ENCODE peak calls at places on chromosomes 7 and 10, in nine cellular contexts. V, P, B, T, U, X, J, G and Z are unnamed samples.

GRCh38 chr7:140315498-140316164 is 82.7 kb downstream of the SLC37A3 start:
- DNase-seq in V (no peak), P (no peak), B (no peak), T (no peak), U (no peak), X (no peak), J (no peak), G (no peak), Z (no peak)

GRCh38 chr7:143282124-143282523 is 2.6 kb upstream of the TMEM139 start:
- DNase-seq in V (no peak), P (no peak), B (no peak), T (no peak), U (no peak), X (no peak), J (no peak), G (no peak), Z (no peak)

GRCh38 chr7:924541-925231 is 29.8 kb downstream of the ADAP1 start:
- DNase-seq in V (peak), P (peak), B (no peak), T (no peak), U (no peak), X (peak), J (no peak), G (peak), Z (no peak)

GRCh38 chr10:79207096-79207357 is 138.3 kb downstream of the ZMIZ1 start:
- DNase-seq in V (no peak), P (no peak), B (no peak), T (no peak), U (no peak), X (no peak), J (no peak), G (no peak), Z (no peak)

GRCh38 chr10:113459672-113460280 is 93.1 kb upstream of the HABP2 start:
- DNase-seq in V (no peak), P (no peak), B (no peak), T (no peak), U (no peak), X (no peak), J (no peak), G (no peak), Z (no peak)

GRCh38 chr7:151272410-151272809 is 23.9 kb upstream of the SMARCD3 start:
- DNase-seq in V (no peak), P (no peak), B (no peak), T (no peak), U (no peak), X (no peak), J (no peak), G (no peak), Z (no peak)

GRCh38 chr7:149870274-149870673 is 3.5 kb upstream of the ATP6V0E2 start:
- DNase-seq in V (no peak), P (peak), B (no peak), T (peak), U (no peak), X (peak), J (no peak), G (no peak), Z (no peak)

GRCh38 chr7:44602576-44602910 is 3.9 kb upstream of the OGDH start:
- DNase-seq in V (no peak), P (no peak), B (no peak), T (no peak), U (no peak), X (peak), J (no peak), G (no peak), Z (no peak)

GRCh38 chr10:80541144-80541750 is 3.5 kb downstream of the SH2D4B start:
- DNase-seq in V (no peak), P (peak), B (no peak), T (peak), U (no peak), X (peak), J (no peak), G (no peak), Z (no peak)

GRCh38 chr7:29884399-29885272 is 78.3 kb downstream of the WIPF3 start:
- DNase-seq in V (peak), P (no peak), B (no peak), T (no peak), U (no peak), X (no peak), J (no peak), G (no peak), Z (no peak)

GRCh38 chr10:44261296-44261695 is 123.6 kb downstream of the CXCL12 start:
- DNase-seq in V (no peak), P (peak), B (no peak), T (no peak), U (no peak), X (no peak), J (no peak), G (no peak), Z (no peak)

GRCh38 chr7:70627488-70627887 is 504.5 kb upstream of the GALNT17 start:
- DNase-seq in V (no peak), P (no peak), B (no peak), T (no peak), U (no peak), X (no peak), J (no peak), G (no peak), Z (no peak)

GRCh38 chr7:134826105-134826504 is 46.7 kb downstream of the CALD1 start:
- DNase-seq in V (no peak), P (no peak), B (no peak), T (no peak), U (no peak), X (no peak), J (no peak), G (no peak), Z (no peak)

GRCh38 chr7:74658171-74659004 is 870 bp downstream of the GTF2I start:
- DNase-seq in V (peak), P (peak), B (peak), T (peak), U (peak), X (peak), J (peak), G (peak), Z (peak)
- TF ChIP-seq POLR2A in V (no peak), P (no peak), B (peak), T (peak), U (no peak), X (no peak), J (no peak), G (peak), Z (no peak)

DNA sequence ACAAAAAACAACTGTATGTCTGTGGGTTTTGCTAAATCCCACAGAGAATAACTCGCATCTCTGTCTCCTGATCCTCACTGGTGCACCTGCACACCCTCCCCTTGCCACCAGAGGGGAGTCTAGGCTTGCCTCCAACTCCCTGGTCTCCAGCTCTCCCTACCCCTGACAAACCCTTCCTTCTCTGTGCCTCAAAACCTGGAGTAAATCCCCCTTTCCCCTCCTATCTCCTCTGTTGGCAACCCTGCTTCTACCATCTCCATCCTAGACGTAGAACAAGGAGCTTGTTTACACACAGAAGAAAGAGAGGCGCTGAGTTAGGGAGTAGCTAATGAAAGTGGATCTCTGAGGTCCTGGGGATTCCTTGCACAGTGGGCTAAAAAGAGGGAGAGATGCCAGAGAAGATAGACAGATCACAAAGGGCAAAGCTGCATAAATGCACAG is 6.0 kb downstream of the MBLAC1 start:
- DNase-seq in V (peak), P (no peak), B (peak), T (peak), U (no peak), X (no peak), J (peak), G (peak), Z (no peak)
- TF ChIP-seq CTCF in V (peak), P (peak), B (peak), T (peak), U (no peak), X (peak), J (peak), G (peak), Z (peak)

GRCh38 chr10:15344876-15345285 is 26.2 kb downstream of the FAM171A1 start:
- DNase-seq in V (no peak), P (no peak), B (peak), T (no peak), U (no peak), X (no peak), J (peak), G (no peak), Z (no peak)
- H3K27ac ChIP-seq in V (peak), P (no peak), B (no peak), T (no peak), U (no peak), X (no peak), J (peak), G (no peak), Z (no peak)

DNA sequence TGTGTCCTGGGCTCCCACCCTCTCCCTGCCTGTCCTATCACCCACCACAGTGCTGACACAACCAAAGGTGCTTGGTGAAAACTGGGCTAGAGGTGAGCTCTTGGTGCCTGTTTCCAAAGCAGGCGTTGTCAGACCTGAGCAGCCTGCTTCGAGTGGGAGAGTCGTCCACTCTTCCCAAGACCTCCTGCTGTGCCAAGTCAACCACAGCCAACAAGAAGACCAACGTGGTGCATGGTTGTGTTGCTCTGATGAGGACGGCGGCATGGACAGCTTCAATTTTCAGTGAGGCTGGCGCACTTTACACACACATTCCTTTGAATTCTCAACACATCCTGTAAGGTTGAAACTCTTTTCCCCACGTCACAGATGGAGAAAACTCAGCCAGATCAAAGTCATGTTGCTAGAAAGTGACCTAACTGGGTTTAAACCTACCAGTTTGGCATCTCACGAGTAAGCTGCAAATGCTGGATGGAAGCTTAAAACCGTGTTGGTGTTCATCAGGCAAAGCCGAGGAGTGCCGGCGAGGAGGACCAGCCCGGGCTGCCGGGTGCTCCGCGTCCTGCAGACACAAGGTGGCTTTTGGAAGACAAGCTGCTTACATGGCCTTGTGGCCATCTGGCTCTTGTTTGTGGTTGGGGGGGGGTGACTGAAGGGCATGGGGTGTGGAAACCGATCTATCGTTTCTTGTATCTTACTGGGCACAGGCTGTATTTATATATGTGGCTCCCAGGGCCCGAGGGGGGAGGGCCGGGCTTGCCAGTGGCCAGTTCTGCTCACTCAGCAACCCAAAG is 39.3 kb downstream of the INSIG1 start:
- DNase-seq in V (no peak), P (no peak), B (no peak), T (no peak), U (no peak), X (no peak), J (no peak), G (no peak), Z (no peak)
- TF ChIP-seq POLR2A in V (no peak), P (no peak), B (no peak), T (no peak), U (no peak), X (no peak), J (no peak), G (no peak), Z (no peak)

DNA sequence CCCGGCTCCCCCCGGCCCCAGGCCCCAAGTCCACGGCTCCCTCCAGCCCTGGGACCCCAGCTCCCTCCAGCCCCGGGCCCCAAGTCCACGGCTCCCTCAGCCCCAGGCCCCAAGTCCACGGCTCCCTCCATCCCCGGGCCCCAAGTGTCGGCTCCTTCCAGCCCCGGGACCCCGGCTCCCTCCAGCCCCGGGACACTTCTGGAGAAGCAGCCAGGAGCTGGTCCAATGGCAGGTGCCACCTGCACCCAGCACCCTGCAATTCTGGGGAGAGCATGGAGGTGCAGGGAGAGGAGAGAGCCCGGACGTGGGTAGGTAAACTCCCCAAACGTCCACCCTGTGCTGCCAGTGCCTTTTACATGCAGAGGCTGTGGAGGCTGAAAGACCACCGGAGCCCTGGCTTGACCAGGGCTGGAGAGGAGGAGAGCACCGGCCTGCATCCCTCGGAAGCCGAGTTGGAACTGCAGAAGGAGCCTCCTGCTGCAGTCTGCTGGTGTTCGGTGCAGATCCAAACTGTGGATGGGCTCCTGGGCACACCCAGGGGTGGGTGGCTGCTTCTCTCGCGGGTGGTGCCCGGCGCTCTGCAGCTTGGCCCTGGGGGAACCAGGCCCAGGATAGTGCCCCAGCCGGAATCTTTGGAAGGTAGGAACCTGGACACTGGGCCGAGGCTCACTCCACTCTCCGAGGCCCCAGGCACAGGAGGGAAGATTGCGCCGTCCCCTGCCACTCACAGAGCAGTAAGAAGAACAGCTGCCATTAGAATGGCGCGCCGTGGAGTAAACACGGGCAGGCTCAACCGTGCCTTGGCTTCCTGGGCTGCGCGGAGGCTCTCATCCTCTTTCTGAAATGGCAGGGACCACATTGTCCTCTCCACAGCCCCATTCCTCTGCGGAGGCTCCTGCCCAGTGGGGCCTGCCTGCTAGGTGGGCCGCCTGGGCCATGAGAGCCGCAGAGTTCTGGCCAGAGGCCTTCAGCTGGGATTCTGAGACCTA is 14.7 kb downstream of the SHH start:
- DNase-seq in V (no peak), P (peak), B (no peak), T (no peak), U (no peak), X (no peak), J (no peak), G (peak), Z (no peak)
- TF ChIP-seq CTCF in V (no peak), P (peak), B (no peak), T (no peak), U (no peak), X (no peak), J (no peak), G (no peak), Z (no peak)